ENCODE peak calls at places on chromosome 2, in six cellular contexts. One of them, this sample, is unnamed. For H3K4me1, the result is how much of the 10 kb centered on the place peaks cover.

GRCh38 chr2:197804758-197805597 is 585 bp downstream of the PLCL1 start:
- DNase-seq in CD4-positive, CD25-positive, alpha-beta regulatory T cell: peak
- DNase-seq in OCI-LY7: peak
- DNase-seq in fibroblast of lung: peak
- DNase-seq in gastrocnemius medialis: peak
- DNase-seq in endothelial cell of umbilical vein: peak
- DNase-seq in this sample: no peak

GRCh38 chr2:178491612-178492011 is 11.4 kb downstream of the PLEKHA3 start:
- DNase-seq in CD4-positive, CD25-positive, alpha-beta regulatory T cell: no peak
- DNase-seq in OCI-LY7: no peak
- DNase-seq in fibroblast of lung: no peak
- DNase-seq in gastrocnemius medialis: no peak
- DNase-seq in endothelial cell of umbilical vein: no peak
- DNase-seq in this sample: no peak

GRCh38 chr2:151857650-151858049 is 29.4 kb upstream of the ARL5A start:
- DNase-seq in CD4-positive, CD25-positive, alpha-beta regulatory T cell: no peak
- DNase-seq in OCI-LY7: no peak
- DNase-seq in fibroblast of lung: no peak
- DNase-seq in gastrocnemius medialis: no peak
- DNase-seq in endothelial cell of umbilical vein: no peak
- DNase-seq in this sample: no peak

GRCh38 chr2:221518937-221519635 is 53.0 kb downstream of the EPHA4 start:
- DNase-seq in CD4-positive, CD25-positive, alpha-beta regulatory T cell: peak
- DNase-seq in OCI-LY7: no peak
- DNase-seq in fibroblast of lung: no peak
- DNase-seq in gastrocnemius medialis: no peak
- DNase-seq in endothelial cell of umbilical vein: no peak
- DNase-seq in this sample: no peak

GRCh38 chr2:45891719-45892118 is 240.2 kb downstream of the PRKCE start:
- DNase-seq in CD4-positive, CD25-positive, alpha-beta regulatory T cell: no peak
- DNase-seq in OCI-LY7: no peak
- DNase-seq in fibroblast of lung: no peak
- DNase-seq in gastrocnemius medialis: no peak
- DNase-seq in endothelial cell of umbilical vein: no peak
- DNase-seq in this sample: no peak

GRCh38 chr2:218039171-218039570 is 29.9 kb upstream of the RUFY4 start:
- DNase-seq in CD4-positive, CD25-positive, alpha-beta regulatory T cell: no peak
- DNase-seq in OCI-LY7: no peak
- DNase-seq in fibroblast of lung: no peak
- DNase-seq in gastrocnemius medialis: no peak
- DNase-seq in endothelial cell of umbilical vein: no peak
- DNase-seq in this sample: no peak

GRCh38 chr2:135893374-135893794 is 17.1 kb upstream of the MCM6 start:
- DNase-seq in CD4-positive, CD25-positive, alpha-beta regulatory T cell: no peak
- DNase-seq in OCI-LY7: no peak
- DNase-seq in fibroblast of lung: no peak
- DNase-seq in gastrocnemius medialis: no peak
- DNase-seq in endothelial cell of umbilical vein: no peak
- DNase-seq in this sample: no peak

GRCh38 chr2:205698556-205699282 is 16.4 kb downstream of the NRP2 start:
- DNase-seq in CD4-positive, CD25-positive, alpha-beta regulatory T cell: no peak
- DNase-seq in OCI-LY7: no peak
- DNase-seq in fibroblast of lung: no peak
- DNase-seq in gastrocnemius medialis: no peak
- DNase-seq in endothelial cell of umbilical vein: no peak
- DNase-seq in this sample: no peak

GRCh38 chr2:46003912-46004473 is 293.2 kb upstream of the EPAS1 start:
- DNase-seq in CD4-positive, CD25-positive, alpha-beta regulatory T cell: no peak
- DNase-seq in OCI-LY7: no peak
- DNase-seq in fibroblast of lung: no peak
- DNase-seq in gastrocnemius medialis: no peak
- DNase-seq in endothelial cell of umbilical vein: no peak
- DNase-seq in this sample: no peak

GRCh38 chr2:41709702-41710599 is 337.9 kb upstream of the PKDCC start:
- DNase-seq in CD4-positive, CD25-positive, alpha-beta regulatory T cell: no peak
- DNase-seq in OCI-LY7: no peak
- DNase-seq in fibroblast of lung: no peak
- DNase-seq in gastrocnemius medialis: no peak
- DNase-seq in endothelial cell of umbilical vein: no peak
- DNase-seq in this sample: no peak

GRCh38 chr2:219714681-219715080 is 87.3 kb downstream of the SLC4A3 start:
- DNase-seq in CD4-positive, CD25-positive, alpha-beta regulatory T cell: no peak
- DNase-seq in OCI-LY7: no peak
- DNase-seq in fibroblast of lung: no peak
- DNase-seq in gastrocnemius medialis: no peak
- DNase-seq in endothelial cell of umbilical vein: no peak
- DNase-seq in this sample: no peak

GRCh38 chr2:63050916-63051794 is 525 bp downstream of the OTX1 start:
- DNase-seq in CD4-positive, CD25-positive, alpha-beta regulatory T cell: peak
- DNase-seq in OCI-LY7: no peak
- DNase-seq in fibroblast of lung: no peak
- DNase-seq in gastrocnemius medialis: no peak
- DNase-seq in endothelial cell of umbilical vein: no peak
- DNase-seq in this sample: no peak

GRCh38 chr2:189024861-189025618 is 50.9 kb downstream of the COL3A1 start:
- DNase-seq in CD4-positive, CD25-positive, alpha-beta regulatory T cell: peak
- DNase-seq in OCI-LY7: peak
- DNase-seq in fibroblast of lung: no peak
- DNase-seq in gastrocnemius medialis: no peak
- DNase-seq in endothelial cell of umbilical vein: no peak
- DNase-seq in this sample: peak

GRCh38 chr2:71827146-71827874 is 320.4 kb downstream of the CYP26B1 start:
- DNase-seq in CD4-positive, CD25-positive, alpha-beta regulatory T cell: no peak
- DNase-seq in OCI-LY7: no peak
- DNase-seq in fibroblast of lung: no peak
- DNase-seq in gastrocnemius medialis: no peak
- DNase-seq in endothelial cell of umbilical vein: no peak
- DNase-seq in this sample: no peak

GRCh38 chr2:107735206-107735605 is 91.5 kb upstream of the RGPD4 start:
- DNase-seq in CD4-positive, CD25-positive, alpha-beta regulatory T cell: no peak
- DNase-seq in OCI-LY7: no peak
- DNase-seq in fibroblast of lung: no peak
- DNase-seq in gastrocnemius medialis: no peak
- DNase-seq in endothelial cell of umbilical vein: no peak
- DNase-seq in this sample: no peak

GRCh38 chr2:200254788-200255187 is 51.7 kb upstream of the SPATS2L start:
- DNase-seq in CD4-positive, CD25-positive, alpha-beta regulatory T cell: no peak
- DNase-seq in OCI-LY7: no peak
- DNase-seq in fibroblast of lung: no peak
- DNase-seq in gastrocnemius medialis: no peak
- DNase-seq in endothelial cell of umbilical vein: no peak
- DNase-seq in this sample: no peak

GRCh38 chr2:197369228-197369945 is 58.8 kb upstream of the ANKRD44 start:
- DNase-seq in CD4-positive, CD25-positive, alpha-beta regulatory T cell: no peak
- DNase-seq in OCI-LY7: no peak
- DNase-seq in fibroblast of lung: no peak
- DNase-seq in gastrocnemius medialis: no peak
- DNase-seq in endothelial cell of umbilical vein: no peak
- DNase-seq in this sample: no peak

GRCh38 chr2:5482929-5483331 is 209.3 kb upstream of the SOX11 start:
- DNase-seq in CD4-positive, CD25-positive, alpha-beta regulatory T cell: no peak
- DNase-seq in OCI-LY7: no peak
- DNase-seq in fibroblast of lung: peak
- DNase-seq in gastrocnemius medialis: no peak
- DNase-seq in endothelial cell of umbilical vein: no peak
- DNase-seq in this sample: peak

GRCh38 chr2:194452504-194452903 is 1204.5 kb upstream of the SLC39A10 start:
- DNase-seq in CD4-positive, CD25-positive, alpha-beta regulatory T cell: no peak
- DNase-seq in OCI-LY7: no peak
- DNase-seq in fibroblast of lung: no peak
- DNase-seq in gastrocnemius medialis: no peak
- DNase-seq in endothelial cell of umbilical vein: no peak
- DNase-seq in this sample: no peak

GRCh38 chr2:42312106-42312505 is 48.9 kb downstream of the COX7A2L start:
- DNase-seq in CD4-positive, CD25-positive, alpha-beta regulatory T cell: no peak
- DNase-seq in OCI-LY7: no peak
- DNase-seq in fibroblast of lung: no peak
- DNase-seq in gastrocnemius medialis: no peak
- DNase-seq in endothelial cell of umbilical vein: no peak
- DNase-seq in this sample: no peak

GRCh38 chr2:150047731-150048130 is 439.7 kb downstream of the RND3 start:
- DNase-seq in CD4-positive, CD25-positive, alpha-beta regulatory T cell: no peak
- DNase-seq in OCI-LY7: no peak
- DNase-seq in fibroblast of lung: no peak
- DNase-seq in gastrocnemius medialis: no peak
- DNase-seq in endothelial cell of umbilical vein: no peak
- DNase-seq in this sample: no peak

GRCh38 chr2:239295377-239296019 is 105.3 kb downstream of the HDAC4 start:
- DNase-seq in CD4-positive, CD25-positive, alpha-beta regulatory T cell: peak
- DNase-seq in OCI-LY7: no peak
- DNase-seq in fibroblast of lung: no peak
- DNase-seq in gastrocnemius medialis: no peak
- DNase-seq in endothelial cell of umbilical vein: peak
- DNase-seq in this sample: peak

DNA sequence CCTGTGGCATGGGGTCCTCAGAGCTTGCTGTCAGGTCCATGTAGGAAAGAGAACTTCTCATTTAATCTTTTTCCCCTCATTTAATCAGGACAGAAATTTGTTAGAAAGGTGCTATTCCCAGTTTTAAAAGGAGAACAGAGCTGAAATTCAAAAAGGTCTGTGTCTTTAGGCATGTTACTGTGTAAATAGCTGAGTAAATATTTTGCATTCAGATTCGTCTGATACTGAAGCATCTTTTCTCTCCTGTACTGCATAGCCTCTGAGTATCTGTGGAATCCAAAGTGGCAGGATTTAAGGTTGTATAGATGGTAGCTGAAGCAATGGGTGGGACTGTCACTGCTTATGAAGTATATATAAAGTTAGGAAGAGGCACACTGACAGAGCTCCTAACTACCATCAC is 9.0 kb downstream of the PTPN4 start:
- DNase-seq in CD4-positive, CD25-positive, alpha-beta regulatory T cell: no peak
- DNase-seq in OCI-LY7: no peak
- DNase-seq in fibroblast of lung: no peak
- DNase-seq in gastrocnemius medialis: no peak
- DNase-seq in endothelial cell of umbilical vein: no peak
- DNase-seq in this sample: no peak
- H3K4me1 ChIP-seq in CD4-positive, CD25-positive, alpha-beta regulatory T cell: under half
- H3K4me1 ChIP-seq in OCI-LY7: under half
- H3K4me1 ChIP-seq in fibroblast of lung: under half
- H3K4me1 ChIP-seq in gastrocnemius medialis: half or more
- H3K4me1 ChIP-seq in endothelial cell of umbilical vein: under half
- H3K4me1 ChIP-seq in this sample: under half

DNA sequence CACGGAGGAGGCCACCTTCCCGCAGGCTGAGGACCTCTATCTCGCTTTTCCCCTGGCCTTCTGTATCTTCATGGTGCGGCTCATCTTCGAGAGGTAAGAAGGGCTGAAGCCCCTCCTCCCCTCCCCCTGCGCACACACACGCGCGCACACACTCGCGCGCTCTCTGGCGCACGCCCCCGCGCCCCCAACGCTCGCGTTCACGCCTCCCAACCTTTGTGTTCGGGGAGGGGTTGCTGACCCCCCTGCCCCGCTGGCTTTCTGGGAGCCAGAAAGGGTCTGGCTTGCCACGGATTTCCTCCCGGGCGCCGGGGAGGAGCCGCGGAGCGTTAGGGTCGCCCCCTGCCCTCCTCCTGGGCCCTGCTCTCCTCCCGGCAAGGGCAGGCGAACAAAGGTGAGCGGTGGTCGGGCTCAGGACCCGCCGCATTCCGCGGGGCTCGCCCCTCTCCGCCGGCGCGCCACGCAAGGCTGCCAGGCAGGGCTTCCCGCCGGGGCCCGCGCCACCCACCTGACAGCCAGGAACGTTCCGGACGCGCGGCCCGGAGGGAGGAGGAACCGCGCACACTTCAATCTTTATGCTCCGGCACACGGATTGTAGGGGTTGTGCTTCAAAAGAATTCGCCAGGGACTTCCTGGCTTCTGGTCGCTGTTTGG is 579 bp downstream of the CERS6 start:
- DNase-seq in CD4-positive, CD25-positive, alpha-beta regulatory T cell: peak
- DNase-seq in OCI-LY7: no peak
- DNase-seq in fibroblast of lung: no peak
- DNase-seq in gastrocnemius medialis: peak
- DNase-seq in endothelial cell of umbilical vein: no peak
- DNase-seq in this sample: peak
- H3K27ac ChIP-seq in CD4-positive, CD25-positive, alpha-beta regulatory T cell: no peak
- H3K27ac ChIP-seq in OCI-LY7: no peak
- H3K27ac ChIP-seq in fibroblast of lung: peak
- H3K27ac ChIP-seq in gastrocnemius medialis: peak
- H3K27ac ChIP-seq in endothelial cell of umbilical vein: peak
- H3K27ac ChIP-seq in this sample: peak

DNA sequence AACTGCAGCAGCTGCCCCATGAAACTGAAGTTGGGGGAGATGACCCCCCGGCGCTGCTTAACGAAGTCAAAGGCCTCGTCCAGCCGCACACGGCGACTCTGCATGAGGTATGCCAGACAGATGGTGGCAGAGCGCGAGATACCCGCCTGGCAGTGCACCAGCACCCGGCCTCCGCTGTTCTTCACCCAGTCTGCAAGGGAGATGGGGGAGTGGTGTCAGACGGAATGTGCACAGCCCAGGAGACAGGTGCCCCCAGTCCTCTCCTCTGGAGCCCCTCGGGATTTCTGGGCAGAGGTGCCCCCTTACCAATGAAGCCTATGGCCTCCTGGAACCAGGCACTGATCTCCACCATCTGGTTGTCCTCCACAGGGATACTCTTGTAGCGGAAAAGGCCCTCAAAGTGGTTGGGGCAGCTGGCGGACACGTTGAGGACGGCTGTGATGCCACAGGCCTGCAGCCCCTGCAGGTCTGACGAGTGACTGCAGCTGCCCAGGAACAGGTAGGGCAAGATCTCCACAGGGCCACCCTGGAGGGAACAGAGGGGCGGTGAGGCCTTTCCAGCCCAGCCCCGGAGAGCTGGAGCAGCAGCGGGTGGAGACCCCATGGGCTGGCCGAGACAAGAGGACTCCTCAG is 1.3 kb downstream of the DUSP2 start:
- DNase-seq in CD4-positive, CD25-positive, alpha-beta regulatory T cell: peak
- DNase-seq in OCI-LY7: peak
- DNase-seq in fibroblast of lung: no peak
- DNase-seq in gastrocnemius medialis: no peak
- DNase-seq in endothelial cell of umbilical vein: no peak
- DNase-seq in this sample: no peak
- H3K4me1 ChIP-seq in CD4-positive, CD25-positive, alpha-beta regulatory T cell: half or more
- H3K4me1 ChIP-seq in OCI-LY7: half or more
- H3K4me1 ChIP-seq in fibroblast of lung: under half
- H3K4me1 ChIP-seq in gastrocnemius medialis: under half
- H3K4me1 ChIP-seq in endothelial cell of umbilical vein: under half
- H3K4me1 ChIP-seq in this sample: under half

GRCh38 chr2:82143343-82143742 is 1838.8 kb upstream of the LRRTM1 start:
- DNase-seq in CD4-positive, CD25-positive, alpha-beta regulatory T cell: no peak
- DNase-seq in OCI-LY7: no peak
- DNase-seq in fibroblast of lung: no peak
- DNase-seq in gastrocnemius medialis: no peak
- DNase-seq in endothelial cell of umbilical vein: no peak
- DNase-seq in this sample: no peak

DNA sequence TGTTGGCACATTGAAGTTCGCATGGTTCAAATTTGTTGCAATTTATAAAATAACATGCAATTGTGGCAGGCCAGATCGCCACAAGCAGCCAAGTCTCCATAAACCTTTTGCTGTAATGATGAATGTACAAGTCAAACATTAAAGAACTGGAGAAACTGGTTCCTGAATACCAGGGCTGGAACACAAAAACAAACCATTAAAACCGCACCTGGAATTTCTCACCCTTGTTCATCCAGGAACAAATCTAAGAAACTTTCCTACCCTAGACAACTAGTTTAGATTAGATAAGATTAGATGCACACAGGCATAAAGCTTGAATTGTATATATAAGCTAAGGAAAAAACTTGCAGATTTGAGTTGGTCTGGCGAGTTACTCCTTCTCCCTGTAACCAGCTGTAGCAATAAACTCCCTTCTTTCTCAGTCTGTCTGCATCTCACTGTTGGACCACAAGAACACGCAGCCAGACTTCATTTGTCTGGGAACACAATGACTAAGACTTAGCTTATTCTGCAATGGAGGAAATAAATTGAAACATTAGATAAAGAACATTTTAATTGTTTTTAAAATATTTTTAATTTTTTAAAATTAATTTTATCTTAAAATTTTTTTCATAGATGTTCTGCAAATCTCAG is 1835.5 kb upstream of the LRRTM1 start:
- DNase-seq in CD4-positive, CD25-positive, alpha-beta regulatory T cell: no peak
- DNase-seq in OCI-LY7: no peak
- DNase-seq in fibroblast of lung: no peak
- DNase-seq in gastrocnemius medialis: no peak
- DNase-seq in endothelial cell of umbilical vein: no peak
- DNase-seq in this sample: no peak
- H3K27ac ChIP-seq in CD4-positive, CD25-positive, alpha-beta regulatory T cell: no peak
- H3K27ac ChIP-seq in OCI-LY7: no peak
- H3K27ac ChIP-seq in fibroblast of lung: no peak
- H3K27ac ChIP-seq in gastrocnemius medialis: no peak
- H3K27ac ChIP-seq in endothelial cell of umbilical vein: no peak
- H3K27ac ChIP-seq in this sample: no peak